ENCODE peak calls at places on chromosomes 1 and 21, in five cellular contexts. T is HFF-Myc, U is Calu3, V is fibroblast of mammary gland, B is GM10248. D is an unnamed sample.
A peak's percentile ranks its signal among the peaks of the same experiment; 100 is the strongest.

GRCh38 chr1:16724718-16725438 is 15.4 kb upstream of the RNU1-4 start:
- DNase-seq in T (no peak), V (no peak), B (peak; percentile 29), U (no peak), D (peak; percentile 25)

GRCh38 chr1:237492359-237492758 is 398.4 kb downstream of the ZP4 start:
- DNase-seq in V (no peak), B (no peak), U (no peak), T (no peak), D (no peak)

GRCh38 chr1:204923209-204923608 is 52.5 kb downstream of the NFASC start:
- DNase-seq in T (no peak), B (no peak), U (no peak), V (no peak), D (no peak)

GRCh38 chr1:30452925-30453324 is 270.5 kb downstream of the MATN1 start:
- DNase-seq in T (no peak), U (no peak), V (no peak), B (no peak), D (no peak)

GRCh38 chr1:162206749-162207635 is 137.5 kb downstream of the NOS1AP start:
- DNase-seq in U (peak; percentile 74), T (no peak), B (no peak), V (peak; percentile 5), D (no peak)

GRCh38 chr1:228702433-228702832 is 32.8 kb upstream of the RHOU start:
- DNase-seq in V (no peak), T (no peak), U (no peak), B (no peak), D (no peak)

GRCh38 chr1:30779294-30780071 is 21.9 kb upstream of the LAPTM5 start:
- DNase-seq in V (peak; percentile 62), T (peak; percentile 49), U (peak; percentile 91), B (peak; percentile 87), D (peak; percentile 89)

GRCh38 chr21:14874379-14874778 is 190.4 kb downstream of the NRIP1 start:
- DNase-seq in V (no peak), U (no peak), B (no peak), T (no peak), D (no peak)

GRCh38 chr1:32539584-32540571 is 651 bp downstream of the ZBTB8A start:
- DNase-seq in T (no peak), V (peak; percentile 62), U (peak; percentile 58), B (peak; percentile 60), D (peak; percentile 73)

GRCh38 chr1:173330149-173330951 is 123.2 kb upstream of the TNFSF4 start:
- DNase-seq in B (no peak), V (peak; percentile 90), T (peak; percentile 65), U (no peak), D (no peak)

GRCh38 chr1:114610546-114611245 is 29.3 kb upstream of the BCAS2 start:
- DNase-seq in B (no peak), T (peak; percentile 9), U (no peak), V (peak; percentile 49), D (no peak)

GRCh38 chr1:86915737-86916235 is 1.4 kb downstream of the HS2ST1 start:
- DNase-seq in B (no peak), U (no peak), V (no peak), T (no peak), D (no peak)

GRCh38 chr21:45634511-45635183 is 8.9 kb upstream of the PCBP3 start:
- DNase-seq in V (peak; percentile 59), B (no peak), U (no peak), T (no peak), D (peak; percentile 34)

GRCh38 chr1:226511296-226511695 is 37.3 kb upstream of the STUM start:
- DNase-seq in V (no peak), T (no peak), B (no peak), U (no peak), D (no peak)

GRCh38 chr21:39612233-39613028 is at the start of gene B3GALT5:
- DNase-seq in B (no peak), V (peak; percentile 16), T (no peak), U (peak; percentile 47), D (no peak)

GRCh38 chr1:55070291-55070690 is 30.9 kb downstream of the PCSK9 start:
- DNase-seq in T (no peak), B (no peak), U (no peak), V (no peak), D (no peak)

GRCh38 chr1:237041795-237042466 is at the start of gene RYR2:
- DNase-seq in B (peak; percentile 35), T (no peak), V (no peak), U (no peak), D (no peak)

GRCh38 chr1:27394282-27394658 is 1.8 kb downstream of the GPR3 start:
- DNase-seq in U (no peak), B (no peak), V (no peak), T (no peak), D (peak; percentile 12)

GRCh38 chr1:244835276-244836134 is at the start of gene COX20:
- DNase-seq in B (peak; percentile 83), V (peak; percentile 90), U (peak; percentile 84), T (peak; percentile 81), D (peak; percentile 86)

GRCh38 chr1:24727490-24728214 is 17.6 kb upstream of the CLIC4 start:
- DNase-seq in U (no peak), V (peak; percentile 89), B (peak; percentile 71), T (no peak), D (peak; percentile 71)

GRCh38 chr1:14934867-14935266 is 218.7 kb upstream of the TMEM51 start:
- DNase-seq in U (no peak), V (no peak), B (no peak), T (no peak), D (no peak)

GRCh38 chr1:173122958-173123852 is 72.5 kb upstream of the TNFSF18 start:
- DNase-seq in V (peak; percentile 95), T (peak; percentile 59), U (peak; percentile 55), B (no peak), D (no peak)

GRCh38 chr1:3707298-3707938 is 44.8 kb upstream of the CCDC27 start:
- DNase-seq in V (no peak), B (no peak), U (no peak), T (no peak), D (no peak)

GRCh38 chr21:46319192-46319591 is 4.5 kb downstream of the C21orf58 start:
- DNase-seq in B (no peak), V (no peak), T (no peak), U (no peak), D (no peak)

GRCh38 chr1:211829343-211830054 is 1.1 kb downstream of the LPGAT1 start:
- DNase-seq in V (no peak), T (no peak), B (no peak), U (peak; percentile 8), D (no peak)

GRCh38 chr21:44485254-44485793 is 30.0 kb downstream of the LRRC3 start:
- DNase-seq in T (no peak), U (no peak), B (no peak), V (peak; percentile 36), D (no peak)

GRCh38 chr21:17819878-17820232 is 699 bp upstream of the C21orf91 start:
- DNase-seq in T (peak; percentile 41), V (no peak), U (no peak), B (peak; percentile 78), D (peak; percentile 75)

GRCh38 chr1:152190589-152190988 is 31.6 kb upstream of the RPTN start:
- DNase-seq in B (no peak), U (no peak), T (no peak), V (peak; percentile 85), D (no peak)

GRCh38 chr1:194268839-194269238 is 1082.4 kb upstream of the B3GALT2 start:
- DNase-seq in V (no peak), T (no peak), U (no peak), B (no peak), D (no peak)

GRCh38 chr1:220604921-220605320 is 77.0 kb downstream of the MARK1 start:
- DNase-seq in U (no peak), V (no peak), B (no peak), T (no peak), D (no peak)

DNA sequence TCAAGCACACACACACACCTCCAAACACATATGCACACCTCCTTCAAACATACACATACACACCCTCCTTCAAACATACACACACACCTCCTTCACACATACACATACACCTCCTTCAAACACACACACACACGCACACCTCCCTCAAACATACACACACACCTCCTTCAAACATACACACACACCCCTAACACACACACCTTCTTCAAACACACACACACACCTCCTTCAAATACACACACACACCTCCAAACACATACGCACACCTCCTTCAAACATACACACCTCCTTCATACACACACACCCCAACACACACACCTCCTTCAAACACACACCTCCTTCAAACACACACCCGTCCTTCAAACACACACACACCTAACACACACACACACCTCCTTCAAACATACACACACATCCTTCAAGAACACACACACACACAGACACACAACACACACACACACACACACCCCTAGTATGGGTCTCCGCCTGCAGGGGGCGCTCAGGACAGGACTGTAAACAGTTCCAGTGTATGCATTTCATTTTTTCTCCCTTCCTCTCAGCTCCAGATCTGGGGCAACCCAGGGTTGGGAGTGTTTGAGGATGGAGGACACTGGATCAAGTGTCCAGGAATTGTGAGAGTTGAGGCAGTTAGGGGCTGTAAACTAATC is 12.1 kb downstream of the LGR6 start:
- DNase-seq in T (no peak), U (no peak), B (no peak), V (no peak), D (no peak)
- TF ChIP-seq CTCF in T (peak; percentile 28), U (no peak), B (no peak), V (peak; percentile 15), D (no peak)

DNA sequence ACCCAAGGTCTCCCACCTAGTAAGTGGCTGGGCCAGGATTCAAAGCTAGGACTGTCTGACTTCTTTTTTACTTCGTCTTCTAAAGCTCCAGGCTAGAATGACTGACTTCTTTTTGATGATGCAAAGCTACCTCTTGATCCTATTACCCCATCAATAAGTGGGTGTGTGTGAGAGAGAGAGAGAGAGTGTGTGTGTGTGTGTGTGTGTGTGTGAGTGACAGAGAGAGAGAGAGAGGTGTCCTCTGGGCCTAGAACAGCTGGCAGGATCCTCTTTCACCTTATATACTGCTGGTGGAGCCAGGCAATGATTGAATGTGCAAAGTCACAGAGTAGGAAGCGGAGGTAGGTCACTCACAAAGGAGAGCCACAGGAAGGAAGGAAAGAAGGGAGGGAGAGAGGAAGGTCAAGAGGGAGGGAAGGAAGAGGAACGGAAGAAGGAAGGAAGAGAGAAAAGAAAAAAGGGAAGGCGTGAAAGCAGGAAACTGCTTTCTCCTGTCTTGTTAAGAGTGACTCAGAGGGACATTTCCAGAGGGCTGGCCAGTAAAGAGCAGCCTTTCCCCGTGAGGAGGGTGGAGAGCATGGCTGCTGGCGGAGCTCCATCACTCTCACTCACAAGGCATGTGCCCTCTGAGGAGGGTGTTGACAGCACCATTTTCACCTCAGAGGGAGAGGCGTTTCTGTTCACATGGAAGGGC is 68.9 kb downstream of the CDC7 start:
- DNase-seq in T (peak; percentile 84), U (peak; percentile 35), V (peak; percentile 98), B (no peak), D (no peak)
- TF ChIP-seq CTCF in T (no peak), U (no peak), V (no peak), B (no peak), D (no peak)

DNA sequence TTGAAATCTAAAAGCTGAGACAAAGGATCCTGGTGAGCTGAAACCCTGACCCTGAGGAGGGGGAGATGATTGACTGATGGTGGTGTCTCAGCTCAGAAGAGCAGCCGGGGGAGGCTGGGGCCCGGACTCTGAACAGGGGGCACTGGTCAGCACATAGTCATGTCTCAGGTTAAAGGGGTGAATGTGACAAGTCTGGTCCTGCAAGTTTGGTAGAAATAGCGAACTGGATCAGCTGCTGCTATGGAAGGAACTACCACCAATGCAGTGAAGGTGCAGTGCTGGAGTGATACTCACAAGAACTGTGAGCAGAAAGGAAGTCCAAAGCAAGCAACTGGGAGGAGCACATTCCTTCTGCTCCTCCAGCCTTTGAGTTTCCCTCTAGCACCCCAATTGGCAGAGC is 98.8 kb upstream of the SSX2IP start:
- DNase-seq in B (no peak), U (no peak), T (no peak), V (no peak), D (no peak)
- TF ChIP-seq CTCF in B (no peak), U (no peak), T (no peak), V (no peak), D (no peak)

GRCh38 chr1:196902344-196902743 is 14.5 kb downstream of the CFHR4 start:
- DNase-seq in T (no peak), V (no peak), U (no peak), B (no peak), D (no peak)
- TF ChIP-seq CTCF in T (no peak), V (no peak), U (no peak), B (no peak), D (no peak)